ENCODE peak calls at places on chromosomes 11 and 22, in ten cellular contexts. One of them, this sample, is unnamed.

GRCh38 chr11:40185793-40186192 is 1273.7 kb downstream of the LRRC4C start:
- DNase-seq in right cardiac atrium: no peak
- DNase-seq in activated CD4-positive, alpha-beta T cell treated with anti-CD3 and anti-CD28 coated beads, Interleukin-2, amount 50 U/mL, for 1 hour: no peak
- DNase-seq in HFFc6: no peak
- DNase-seq in activated T-cell treated with anti-CD3 and anti-CD28 coated beads for 1 hour: no peak
- DNase-seq in erythroblast: no peak
- DNase-seq in AG08395: no peak
- DNase-seq in A549: no peak
- DNase-seq in iris pigment epithelial cell: no peak
- DNase-seq in EH: no peak
- DNase-seq in this sample: no peak

GRCh38 chr11:45150301-45150700 is 3.9 kb downstream of the PRDM11 start:
- DNase-seq in iris pigment epithelial cell: no peak
- DNase-seq in EH: no peak
- DNase-seq in AG08395: no peak
- DNase-seq in HFFc6: no peak
- DNase-seq in activated T-cell treated with anti-CD3 and anti-CD28 coated beads for 1 hour: no peak
- DNase-seq in erythroblast: no peak
- DNase-seq in activated CD4-positive, alpha-beta T cell treated with anti-CD3 and anti-CD28 coated beads, Interleukin-2, amount 50 U/mL, for 1 hour: no peak
- DNase-seq in right cardiac atrium: no peak
- DNase-seq in A549: no peak
- DNase-seq in this sample: peak; percentile 6

GRCh38 chr22:22080270-22080669 is 97.7 kb upstream of the TOP3B start:
- DNase-seq in HFFc6: peak; percentile 9
- DNase-seq in activated CD4-positive, alpha-beta T cell treated with anti-CD3 and anti-CD28 coated beads, Interleukin-2, amount 50 U/mL, for 1 hour: no peak
- DNase-seq in iris pigment epithelial cell: no peak
- DNase-seq in activated T-cell treated with anti-CD3 and anti-CD28 coated beads for 1 hour: no peak
- DNase-seq in right cardiac atrium: no peak
- DNase-seq in AG08395: no peak
- DNase-seq in EH: no peak
- DNase-seq in erythroblast: no peak
- DNase-seq in A549: no peak
- DNase-seq in this sample: no peak

GRCh38 chr11:120512727-120513435 is 1.3 kb downstream of the GRIK4 start:
- DNase-seq in right cardiac atrium: no peak
- DNase-seq in activated T-cell treated with anti-CD3 and anti-CD28 coated beads for 1 hour: no peak
- DNase-seq in iris pigment epithelial cell: no peak
- DNase-seq in HFFc6: no peak
- DNase-seq in EH: no peak
- DNase-seq in A549: peak; percentile 25
- DNase-seq in activated CD4-positive, alpha-beta T cell treated with anti-CD3 and anti-CD28 coated beads, Interleukin-2, amount 50 U/mL, for 1 hour: no peak
- DNase-seq in AG08395: no peak
- DNase-seq in erythroblast: no peak
- DNase-seq in this sample: no peak

GRCh38 chr11:91800208-91800914 is 424.3 kb upstream of the FAT3 start:
- DNase-seq in HFFc6: no peak
- DNase-seq in EH: no peak
- DNase-seq in activated T-cell treated with anti-CD3 and anti-CD28 coated beads for 1 hour: no peak
- DNase-seq in activated CD4-positive, alpha-beta T cell treated with anti-CD3 and anti-CD28 coated beads, Interleukin-2, amount 50 U/mL, for 1 hour: no peak
- DNase-seq in AG08395: no peak
- DNase-seq in iris pigment epithelial cell: no peak
- DNase-seq in right cardiac atrium: no peak
- DNase-seq in erythroblast: no peak
- DNase-seq in A549: no peak
- DNase-seq in this sample: no peak

GRCh38 chr11:71207996-71208774 is 44.2 kb downstream of the SHANK2 start:
- DNase-seq in right cardiac atrium: no peak
- DNase-seq in A549: no peak
- DNase-seq in iris pigment epithelial cell: no peak
- DNase-seq in AG08395: no peak
- DNase-seq in EH: no peak
- DNase-seq in activated T-cell treated with anti-CD3 and anti-CD28 coated beads for 1 hour: no peak
- DNase-seq in activated CD4-positive, alpha-beta T cell treated with anti-CD3 and anti-CD28 coated beads, Interleukin-2, amount 50 U/mL, for 1 hour: no peak
- DNase-seq in HFFc6: no peak
- DNase-seq in erythroblast: no peak
- DNase-seq in this sample: no peak

GRCh38 chr22:30753701-30754100 is 59.0 kb downstream of the OSBP2 start:
- DNase-seq in iris pigment epithelial cell: no peak
- DNase-seq in HFFc6: no peak
- DNase-seq in activated CD4-positive, alpha-beta T cell treated with anti-CD3 and anti-CD28 coated beads, Interleukin-2, amount 50 U/mL, for 1 hour: no peak
- DNase-seq in erythroblast: no peak
- DNase-seq in right cardiac atrium: no peak
- DNase-seq in AG08395: peak; percentile 43
- DNase-seq in A549: no peak
- DNase-seq in activated T-cell treated with anti-CD3 and anti-CD28 coated beads for 1 hour: no peak
- DNase-seq in EH: peak; percentile 30
- DNase-seq in this sample: no peak

GRCh38 chr22:34866501-34867171 is 199.3 kb upstream of the ISX start:
- DNase-seq in AG08395: peak; percentile 86
- DNase-seq in activated T-cell treated with anti-CD3 and anti-CD28 coated beads for 1 hour: no peak
- DNase-seq in iris pigment epithelial cell: no peak
- DNase-seq in HFFc6: peak; percentile 0
- DNase-seq in A549: no peak
- DNase-seq in EH: peak; percentile 78
- DNase-seq in activated CD4-positive, alpha-beta T cell treated with anti-CD3 and anti-CD28 coated beads, Interleukin-2, amount 50 U/mL, for 1 hour: no peak
- DNase-seq in erythroblast: no peak
- DNase-seq in right cardiac atrium: no peak
- DNase-seq in this sample: no peak

GRCh38 chr22:49208768-49209252 is 618.9 kb downstream of the BRD1 start:
- DNase-seq in HFFc6: no peak
- DNase-seq in iris pigment epithelial cell: no peak
- DNase-seq in AG08395: no peak
- DNase-seq in erythroblast: no peak
- DNase-seq in activated T-cell treated with anti-CD3 and anti-CD28 coated beads for 1 hour: no peak
- DNase-seq in EH: no peak
- DNase-seq in right cardiac atrium: no peak
- DNase-seq in activated CD4-positive, alpha-beta T cell treated with anti-CD3 and anti-CD28 coated beads, Interleukin-2, amount 50 U/mL, for 1 hour: no peak
- DNase-seq in A549: no peak
- DNase-seq in this sample: no peak

GRCh38 chr22:37161442-37161841 is 11.7 kb upstream of the IL2RB start:
- DNase-seq in A549: peak; percentile 25
- DNase-seq in AG08395: no peak
- DNase-seq in EH: no peak
- DNase-seq in activated CD4-positive, alpha-beta T cell treated with anti-CD3 and anti-CD28 coated beads, Interleukin-2, amount 50 U/mL, for 1 hour: no peak
- DNase-seq in right cardiac atrium: no peak
- DNase-seq in activated T-cell treated with anti-CD3 and anti-CD28 coated beads for 1 hour: no peak
- DNase-seq in erythroblast: peak; percentile 38
- DNase-seq in iris pigment epithelial cell: no peak
- DNase-seq in HFFc6: no peak
- DNase-seq in this sample: no peak

This sample was measured in naive thymus-derived CD4-positive, alpha-beta T cell.